ENCODE peak calls at places on chromosomes 4 and X, in four cellular contexts. T, O, H and I are unnamed samples.

GRCh38 chr4:15352508-15352907 is 75.3 kb upstream of the C1QTNF7 start:
- DNase-seq in T (no peak), O (no peak), H (no peak), I (peak; percentile 46)

GRCh38 chr4:95510145-95510544 is 38.6 kb downstream of the UNC5C start:
- DNase-seq in T (peak; percentile 35), O (peak; percentile 22), H (no peak), I (peak; percentile 39)

GRCh38 chrX:11113731-11114130 is 2.6 kb downstream of the HCCS start:
- DNase-seq in T (peak; percentile 10), O (no peak), H (no peak), I (peak; percentile 45)

GRCh38 chrX:24241822-24242648 is 71.8 kb downstream of the SUPT20HL2 start:
- DNase-seq in T (peak; percentile 27), O (no peak), H (no peak), I (peak; percentile 41)

GRCh38 chr4:80017125-80017854 is 55.7 kb downstream of the ANTXR2 start:
- DNase-seq in T (peak; percentile 95), O (peak; percentile 89), H (no peak), I (peak; percentile 83)

GRCh38 chrX:19372170-19373033 is 28.7 kb downstream of the PDHA1 start:
- DNase-seq in T (peak; percentile 47), O (peak; percentile 46), H (peak; percentile 71), I (peak; percentile 78)

GRCh38 chr4:164383187-164384181 is 370.4 kb upstream of the SMIM31 start:
- DNase-seq in T (peak; percentile 72), O (peak; percentile 22), H (peak; percentile 65), I (peak; percentile 6)

GRCh38 chrX:109793191-109793590 is 60.1 kb upstream of the ACSL4 start:
- DNase-seq in T (peak; percentile 6), O (peak; percentile 91), H (no peak), I (no peak)

GRCh38 chr4:182216005-182216404 is 27.2 kb upstream of the TENM3 start:
- DNase-seq in T (peak; percentile 84), O (no peak), H (no peak), I (no peak)

GRCh38 chrX:17527932-17528331 is 152.9 kb downstream of the NHS start:
- DNase-seq in T (no peak), O (no peak), H (no peak), I (no peak)

GRCh38 chrX:17527135-17527701 is 152.2 kb downstream of the NHS start:
- DNase-seq in T (peak; percentile 28), O (no peak), H (no peak), I (no peak)

GRCh38 chrX:17529349-17529748 is 154.3 kb downstream of the NHS start:
- DNase-seq in T (no peak), O (no peak), H (no peak), I (peak; percentile 34)

GRCh38 chrX:17525266-17525665 is 150.3 kb downstream of the NHS start:
- DNase-seq in T (peak; percentile 44), O (no peak), H (no peak), I (no peak)

GRCh38 chrX:17525762-17526555 is 151.0 kb downstream of the NHS start:
- DNase-seq in T (peak; percentile 45), O (no peak), H (no peak), I (peak; percentile 68)
- H3K9ac ChIP-seq in T (no peak overlapping the region), O (no peak overlapping the region), H (no peak overlapping the region), I (peak overlapping the region; percentile 28)

GRCh38 chr4:6909113-6909969 is at the start of gene TBC1D14:
- DNase-seq in T (peak; percentile 85), O (peak; percentile 81), H (peak; percentile 89), I (peak; percentile 92)
- H3K9ac ChIP-seq in T (peak within 1 kb of the TSS; percentile 96), O (peak within 1 kb of the TSS; percentile 78), H (peak within 1 kb of the TSS; percentile 62), I (peak within 1 kb of the TSS; percentile 88)

DNA sequence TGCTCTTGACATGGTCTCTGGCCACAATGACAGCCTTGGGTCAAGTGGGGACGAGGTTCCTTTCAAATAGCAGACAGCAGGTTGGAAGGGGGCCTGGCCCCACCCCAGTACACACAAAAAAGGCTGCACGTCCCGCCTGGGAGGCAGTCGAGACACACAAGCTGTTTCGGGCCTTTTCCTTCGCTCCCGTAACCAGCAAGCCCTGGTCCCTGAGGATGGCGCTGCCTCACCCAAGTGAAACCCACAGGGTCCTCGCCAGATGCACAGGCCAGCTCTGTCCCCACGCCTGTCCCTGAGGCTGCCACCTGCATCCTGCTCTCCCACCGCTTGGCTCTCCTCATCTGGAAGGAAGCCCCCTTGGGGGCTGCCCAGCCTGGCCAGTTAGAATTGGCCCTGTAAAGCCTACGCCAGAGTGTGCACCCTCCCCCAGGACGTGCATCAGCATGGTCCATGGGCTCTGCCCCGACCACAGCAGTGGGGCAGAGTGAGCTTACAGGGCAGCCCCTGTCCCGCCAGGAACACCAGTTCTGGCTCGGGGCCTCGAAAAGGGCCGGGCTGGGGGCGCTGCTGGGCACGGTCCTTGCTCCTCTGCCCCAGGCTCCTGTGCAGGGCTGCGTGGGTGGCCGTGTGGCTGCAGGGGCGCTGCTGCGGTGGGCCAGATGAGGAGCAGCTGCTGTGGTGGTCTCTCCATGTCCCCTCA is 2.0 kb downstream of the CPLX1 start:
- DNase-seq in T (no peak), O (no peak), H (no peak), I (no peak)
- H3K9ac ChIP-seq in T (no peak overlapping the region), O (no peak overlapping the region), H (no peak overlapping the region), I (no peak overlapping the region)

GRCh38 chrX:136047001-136047642 is 61.9 kb downstream of the SLC9A6 start:
- DNase-seq in T (peak; percentile 36), O (no peak), H (no peak), I (peak; percentile 60)
- H3K9ac ChIP-seq in T (no peak overlapping the region), O (no peak overlapping the region), H (no peak overlapping the region), I (no peak overlapping the region)

DNA sequence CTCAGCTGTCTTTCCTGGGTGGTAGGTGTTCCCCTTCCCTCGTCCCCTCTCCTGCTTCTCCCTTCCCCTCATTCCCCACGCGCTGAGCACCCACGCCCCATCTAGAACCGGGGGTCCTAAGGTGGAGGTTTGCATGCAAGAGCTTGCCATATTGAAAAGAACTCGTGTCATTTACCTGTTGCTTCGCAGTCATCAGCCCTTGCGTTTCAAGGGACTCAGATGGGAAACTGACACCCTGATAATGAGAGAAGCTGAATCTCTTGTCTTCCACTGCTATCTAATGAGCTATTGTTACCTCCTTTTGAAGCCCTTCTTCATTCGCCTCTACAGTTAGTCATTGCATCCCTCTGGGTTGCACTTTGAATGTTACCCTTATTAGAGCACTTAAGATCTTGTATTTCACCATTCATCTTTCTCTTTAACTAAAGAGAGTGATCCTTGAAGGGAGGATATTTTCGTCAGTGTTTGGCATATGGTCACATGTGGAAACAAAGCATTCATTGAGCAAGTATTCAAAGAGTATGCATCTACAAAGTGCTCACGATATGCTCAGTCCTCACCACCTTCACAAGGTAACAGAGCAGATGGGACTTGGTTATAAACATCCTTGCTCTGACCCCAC is 25.7 kb downstream of the ARL9 start:
- DNase-seq in T (no peak), O (no peak), H (no peak), I (peak; percentile 18)
- H3K9ac ChIP-seq in T (no peak overlapping the region), O (peak overlapping the region; percentile 21), H (peak overlapping the region; percentile 70), I (peak overlapping the region; percentile 65)

DNA sequence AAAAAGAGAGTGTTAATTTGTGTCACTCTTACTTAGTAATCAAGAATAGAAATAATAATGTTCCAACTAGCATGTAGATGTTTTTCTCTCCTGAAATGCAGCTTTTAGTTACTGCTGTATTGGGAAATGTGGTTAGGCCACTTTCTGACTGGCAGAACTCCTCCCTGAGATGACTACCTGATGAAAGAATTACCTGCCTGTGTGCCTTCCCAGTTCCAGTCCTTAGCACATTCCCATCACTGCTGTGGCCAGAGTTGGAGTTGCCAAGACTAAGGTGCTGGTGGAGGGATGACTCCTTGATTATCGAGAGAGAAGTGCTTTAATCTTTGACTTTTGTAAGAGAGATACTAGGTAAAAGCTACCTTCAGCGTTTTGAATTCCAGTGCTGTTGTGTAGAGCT is 9.5 kb downstream of the GAB1 start:
- DNase-seq in T (no peak), O (peak; percentile 95), H (no peak), I (no peak)
- H3K9ac ChIP-seq in T (no peak overlapping the region), O (peak overlapping the region; percentile 80), H (no peak overlapping the region), I (no peak overlapping the region)

GRCh38 chrX:107711521-107712041 is 64.0 kb downstream of the TSC22D3 start:
- DNase-seq in T (no peak), O (no peak), H (no peak), I (no peak)
- H3K9ac ChIP-seq in T (no peak overlapping the region), O (peak overlapping the region; percentile 41), H (no peak overlapping the region), I (peak overlapping the region; percentile 100)

DNA sequence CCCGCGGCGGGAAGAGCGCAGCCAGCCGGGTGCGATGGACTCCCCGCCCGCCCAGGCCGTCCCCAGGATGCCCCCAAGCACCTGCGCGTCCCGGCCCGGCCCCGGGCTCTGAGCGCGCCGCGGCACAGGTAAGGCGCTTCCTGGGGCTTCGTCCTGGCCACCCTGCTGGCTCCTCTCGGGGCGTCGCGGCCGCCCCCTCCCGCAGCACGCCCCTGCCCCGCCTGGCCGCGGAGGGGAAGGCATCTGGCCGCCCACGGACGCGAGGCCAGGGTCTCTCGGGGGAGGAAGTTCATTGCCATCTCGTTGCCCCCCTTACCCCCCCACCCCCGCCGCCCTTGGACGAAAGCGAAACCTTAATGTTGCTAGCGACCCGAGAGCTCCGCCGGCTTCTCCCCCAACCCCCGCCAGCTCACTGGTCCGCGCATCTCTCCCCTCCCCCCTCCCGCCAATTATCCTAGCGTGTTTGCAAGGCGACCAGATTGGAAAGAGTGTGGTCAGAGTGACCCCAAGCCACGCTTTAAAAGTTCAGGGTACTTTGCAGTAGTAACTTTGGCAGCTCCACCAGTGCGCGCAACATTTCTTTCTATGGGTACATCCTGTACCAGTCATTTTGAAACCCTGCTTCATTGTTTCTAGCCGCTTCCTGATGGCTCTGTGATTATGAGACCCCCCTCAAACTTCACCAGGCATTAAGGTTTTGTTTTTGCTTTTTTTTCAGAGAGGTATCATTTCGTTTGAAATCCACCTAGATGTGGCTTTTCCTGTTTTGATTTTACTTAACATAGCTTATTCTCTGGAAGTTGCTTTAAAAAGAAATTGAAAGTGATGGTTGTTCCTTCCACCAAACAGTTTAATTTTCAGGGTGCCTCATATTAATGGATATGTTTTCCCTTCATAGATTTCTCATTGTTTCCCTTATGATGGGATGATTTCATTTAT is 606 bp downstream of the TBC1D1 start:
- DNase-seq in T (peak; percentile 15), O (peak; percentile 5), H (peak; percentile 46), I (peak; percentile 25)
- H3K9ac ChIP-seq in T (peak overlapping the region; percentile 5), O (no peak overlapping the region), H (no peak overlapping the region), I (no peak overlapping the region)

DNA sequence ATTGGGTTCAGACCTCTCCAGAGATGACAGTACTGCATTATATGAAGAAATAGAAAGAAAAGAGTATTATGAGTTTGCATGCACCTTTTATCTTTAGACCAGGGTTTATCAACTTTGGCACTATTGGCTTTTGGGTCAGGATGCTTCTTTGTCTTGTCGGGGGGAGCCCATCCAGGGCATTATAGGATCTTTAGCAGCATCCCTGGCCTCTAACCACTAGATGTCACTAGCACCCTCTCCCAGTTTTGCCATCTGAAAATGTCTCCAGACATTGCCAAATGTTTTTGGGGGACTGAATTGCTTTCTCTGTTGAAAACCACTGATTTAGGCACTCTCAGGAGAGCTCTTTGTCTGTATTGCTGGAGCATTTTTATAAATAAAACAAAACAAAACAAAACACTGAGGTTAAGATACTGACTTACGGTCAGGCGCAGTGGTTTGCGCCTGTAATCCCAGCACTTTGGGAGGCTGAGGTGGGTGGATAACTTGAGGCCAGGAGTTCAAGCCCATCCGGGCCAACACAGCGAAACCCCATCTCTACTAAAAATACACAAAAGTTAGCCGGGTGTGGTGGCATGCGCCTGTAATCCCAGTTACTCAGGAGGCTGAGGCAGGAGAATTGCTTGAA is 23.6 kb downstream of the CA5B start:
- DNase-seq in T (no peak), O (no peak), H (peak; percentile 60), I (peak; percentile 44)
- H3K9ac ChIP-seq in T (no peak overlapping the region), O (no peak overlapping the region), H (no peak overlapping the region), I (no peak overlapping the region)